ENCODE peak calls at places on chromosome 1, in seven cellular contexts. W, P, D, V, I, K and Z are unnamed samples.
A peak's percentile ranks its signal among the peaks of the same experiment; 100 is the strongest.

GRCh38 chr1:150708595-150708994 is 11.6 kb upstream of the GOLPH3L start:
- DNase-seq in W (no peak), P (no peak), D (no peak), V (no peak), I (no peak), K (no peak), Z (no peak)

GRCh38 chr1:74463301-74463988 is 49.0 kb downstream of the LRRC53 start:
- DNase-seq in W (no peak), P (no peak), D (no peak), V (peak; percentile 65), I (peak; percentile 3), K (no peak), Z (peak; percentile 64)

GRCh38 chr1:104780470-104781078 is 1030.9 kb downstream of the AMY1C start:
- DNase-seq in W (no peak), P (peak; percentile 30), D (no peak), V (peak; percentile 1), I (peak; percentile 1), K (peak; percentile 26), Z (no peak)

GRCh38 chr1:23239638-23240295 is 22.5 kb upstream of the HTR1D start:
- DNase-seq in W (no peak), P (no peak), D (no peak), V (no peak), I (no peak), K (no peak), Z (no peak)

GRCh38 chr1:65505547-65506325 is 85.3 kb downstream of the LEPR start:
- DNase-seq in W (no peak), P (no peak), D (no peak), V (no peak), I (no peak), K (no peak), Z (no peak)

GRCh38 chr1:91381844-91382243 is 22.8 kb downstream of the HFM1 start:
- DNase-seq in W (no peak), P (no peak), D (no peak), V (peak; percentile 1), I (no peak), K (no peak), Z (no peak)

GRCh38 chr1:115343200-115343737 is 5.2 kb upstream of the NGF start:
- DNase-seq in W (no peak), P (no peak), D (no peak), V (no peak), I (no peak), K (no peak), Z (no peak)

GRCh38 chr1:169894424-169895145 is 889 bp upstream of the SCYL3 start:
- DNase-seq in W (no peak), P (no peak), D (no peak), V (no peak), I (no peak), K (no peak), Z (no peak)

GRCh38 chr1:217407426-217407825 is 223.5 kb downstream of the GPATCH2 start:
- DNase-seq in W (no peak), P (peak; percentile 12), D (no peak), V (peak; percentile 17), I (no peak), K (no peak), Z (no peak)

GRCh38 chr1:41419584-41420295 is 58.5 kb downstream of the FOXO6 start:
- DNase-seq in W (no peak), P (no peak), D (no peak), V (no peak), I (no peak), K (no peak), Z (no peak)

GRCh38 chr1:5727871-5728643 is 264.2 kb downstream of the NPHP4 start:
- DNase-seq in W (no peak), P (no peak), D (no peak), V (no peak), I (no peak), K (no peak), Z (no peak)

GRCh38 chr1:114286179-114286578 is 132.5 kb upstream of the SYT6 start:
- DNase-seq in W (no peak), P (no peak), D (no peak), V (peak; percentile 31), I (no peak), K (no peak), Z (no peak)

GRCh38 chr1:17365271-17365670 is 6.7 kb upstream of the PADI6 start:
- DNase-seq in W (no peak), P (no peak), D (no peak), V (no peak), I (peak; percentile 58), K (no peak), Z (no peak)

GRCh38 chr1:8705104-8705503 is 112.3 kb downstream of the RERE start:
- DNase-seq in W (no peak), P (no peak), D (no peak), V (no peak), I (no peak), K (no peak), Z (no peak)

GRCh38 chr1:217432339-217432738 is 198.6 kb downstream of the GPATCH2 start:
- DNase-seq in W (no peak), P (no peak), D (no peak), V (no peak), I (peak; percentile 34), K (no peak), Z (no peak)

GRCh38 chr1:12356004-12356890 is 126.4 kb downstream of the VPS13D start:
- DNase-seq in W (no peak), P (no peak), D (no peak), V (peak; percentile 73), I (no peak), K (no peak), Z (no peak)

DNA sequence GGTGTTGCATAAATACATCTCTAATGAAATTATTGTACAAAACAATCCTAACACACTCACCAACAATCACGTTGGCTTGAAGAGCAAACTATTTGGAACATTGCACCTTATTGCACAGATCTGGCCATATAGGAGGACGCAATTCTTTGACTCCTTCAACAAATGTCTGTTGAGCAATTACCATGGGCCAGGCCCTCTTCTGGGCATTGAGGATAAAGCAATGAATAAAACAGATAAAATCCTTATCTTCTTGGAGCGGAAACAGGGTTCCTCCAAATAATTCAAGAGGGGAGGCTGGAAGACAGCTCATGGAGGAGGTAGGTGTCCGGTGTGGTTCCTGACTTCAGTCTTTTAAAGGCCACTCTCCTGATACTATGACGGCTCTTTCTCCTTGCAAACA is 43.3 kb downstream of the PAX7 start:
- DNase-seq in W (no peak), P (no peak), D (no peak), V (no peak), I (no peak), K (no peak), Z (no peak)
- TF ChIP-seq CTCF in W (no peak), P (peak; percentile 16), D (no peak), V (peak; percentile 9), I (no peak), K (no peak), Z (no peak)

DNA sequence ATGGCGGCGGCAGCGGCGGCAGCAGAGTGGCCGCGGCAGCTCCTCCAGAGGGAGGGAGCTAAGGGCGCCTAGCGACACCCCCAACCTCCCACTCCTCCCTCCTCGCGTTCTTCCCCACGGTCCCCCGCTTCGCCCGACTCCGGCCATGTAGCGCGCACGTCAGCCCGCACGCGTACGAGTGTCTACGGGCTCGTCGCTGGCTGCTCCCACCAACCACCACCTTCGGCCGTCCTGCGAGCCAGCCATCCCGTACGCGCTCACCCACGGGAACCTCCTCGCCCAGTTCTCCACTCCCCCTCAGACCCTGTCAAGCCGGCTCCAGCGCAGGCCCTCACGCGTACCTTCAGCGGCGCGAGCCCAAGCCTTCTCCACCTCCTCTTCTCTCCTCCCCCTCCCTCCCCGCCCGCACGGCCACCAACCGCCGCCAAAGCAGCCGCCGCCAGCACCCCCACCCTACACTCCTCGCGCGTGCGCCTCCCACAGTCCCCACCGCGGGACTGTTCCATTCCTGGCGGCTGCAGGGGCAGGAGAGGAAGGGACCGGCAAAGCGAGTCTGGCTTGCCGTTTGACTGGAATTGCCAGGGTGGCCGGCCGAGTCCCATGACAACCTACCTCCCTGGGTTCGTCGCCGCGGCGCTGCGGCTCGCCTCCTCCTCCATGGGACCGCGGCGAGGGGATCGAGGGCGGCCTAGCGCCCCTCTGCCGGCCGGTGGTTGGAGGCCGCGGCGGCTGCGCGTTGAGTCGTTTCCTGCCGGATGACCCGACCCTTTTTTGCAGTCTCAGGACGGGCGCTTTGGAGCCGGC is at the start of the genes DAP3 and YY1AP1:
- DNase-seq in W (peak; percentile 93), P (peak; percentile 95), D (peak; percentile 47), V (peak; percentile 85), I (peak; percentile 91), K (peak; percentile 87), Z (peak; percentile 57)
- TF ChIP-seq CTCF in W (no peak), P (no peak), D (no peak), V (no peak), I (no peak), K (no peak), Z (no peak)

DNA sequence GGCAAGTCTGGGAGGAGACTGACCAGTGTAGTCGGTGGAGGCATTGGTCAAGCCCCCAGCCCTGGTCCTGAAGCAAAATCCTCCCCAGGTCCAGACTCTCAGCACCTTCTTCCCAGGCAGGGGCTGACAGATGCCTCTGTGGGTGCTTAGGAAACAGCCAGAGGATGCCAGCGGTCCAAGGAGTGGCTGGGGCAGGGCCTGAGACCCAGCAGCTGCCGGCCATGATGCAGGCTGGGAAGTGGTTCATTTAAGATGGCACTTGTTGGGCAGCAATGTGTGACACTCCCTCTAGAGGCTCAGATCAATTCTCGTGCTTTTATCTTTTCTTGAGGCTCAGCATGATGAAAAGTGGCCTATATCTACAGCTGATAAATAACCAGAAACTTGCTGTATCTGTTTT is 165.0 kb upstream of the VAMP3 start:
- DNase-seq in W (no peak), P (no peak), D (no peak), V (no peak), I (no peak), K (no peak), Z (no peak)
- TF ChIP-seq CTCF in W (no peak), P (no peak), D (no peak), V (no peak), I (no peak), K (no peak), Z (no peak)

DNA sequence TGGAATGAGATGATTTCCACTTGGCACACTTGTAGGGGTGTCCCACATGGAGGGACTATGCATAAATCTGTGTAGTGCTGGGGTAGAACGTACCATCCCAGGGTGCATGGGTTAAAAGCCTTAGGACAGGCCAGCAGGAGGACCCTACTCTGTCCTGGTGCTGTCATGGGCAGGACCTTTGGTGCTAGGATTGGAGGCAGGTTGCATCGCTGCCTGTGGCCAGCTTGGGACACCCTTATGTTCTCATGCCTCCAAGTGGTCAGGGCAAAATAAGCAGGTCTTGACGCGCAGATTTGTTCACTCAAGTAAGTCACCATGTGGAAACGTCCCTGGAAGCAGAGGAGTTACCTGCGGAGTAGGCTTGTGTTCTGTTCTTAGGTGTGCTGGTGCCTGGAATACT is 49.5 kb upstream of the RAB3GAP2 start:
- DNase-seq in W (no peak), P (no peak), D (no peak), V (no peak), I (no peak), K (no peak), Z (no peak)
- TF ChIP-seq CTCF in W (no peak), P (no peak), D (no peak), V (no peak), I (no peak), K (no peak), Z (no peak)

DNA sequence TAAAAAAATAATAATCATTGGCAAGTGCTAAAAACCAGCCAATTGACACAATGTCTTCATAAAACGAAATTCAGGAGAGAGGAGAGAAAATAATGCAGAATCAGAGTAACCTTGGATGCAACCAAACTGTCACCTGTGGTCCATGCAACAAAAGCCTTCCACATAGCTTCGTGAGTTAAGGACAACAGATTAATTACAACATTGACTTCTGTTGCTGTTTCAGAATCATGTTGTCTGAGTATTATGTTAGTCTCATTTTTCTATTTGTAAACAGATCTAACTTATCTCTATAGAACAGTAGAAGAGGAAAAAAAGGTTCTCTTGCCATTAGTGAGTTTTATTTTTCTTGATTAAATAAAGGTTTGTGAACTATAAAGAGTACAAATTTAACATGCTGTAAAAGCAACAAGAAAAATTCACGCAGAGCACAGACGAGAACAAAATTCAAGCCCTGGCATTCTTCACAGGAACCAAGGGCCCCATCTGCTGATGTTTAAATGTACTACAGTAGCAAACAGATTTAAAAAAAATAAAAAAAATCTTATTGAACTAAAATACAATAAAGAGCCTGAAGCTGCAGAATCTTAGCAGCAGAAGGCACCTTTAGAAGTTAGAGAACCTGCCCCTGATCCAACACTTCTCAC is 381.1 kb upstream of the PKN2 start:
- DNase-seq in W (no peak), P (peak; percentile 22), D (peak; percentile 2), V (peak; percentile 55), I (no peak), K (peak; percentile 8), Z (no peak)
- TF ChIP-seq CTCF in W (peak; percentile 61), P (peak; percentile 48), D (peak; percentile 21), V (peak; percentile 65), I (no peak), K (peak; percentile 47), Z (peak; percentile 61)